ENCODE peak calls at places on chromosome 19, in eight cellular contexts. One of them, this sample, is unnamed.

GRCh38 chr19:1252221-1252817 is 3.9 kb downstream of the MIDN start:
- DNase-seq in stimulated activated CD8-positive, alpha-beta memory T cell treated with anti-CD3 and anti-CD28 coated beads, Interleukin-7, amount 100 ng/mL, for 24 hours: no peak
- DNase-seq in adrenal gland: peak; percentile 96
- DNase-seq in GM12865: peak; percentile 78
- DNase-seq in aorta: peak; percentile 97
- DNase-seq in activated naive CD8-positive, alpha-beta T cell treated with anti-CD3 and anti-CD28 coated beads for 36 hours: peak; percentile 83
- DNase-seq in nephron progenitor cell: no peak
- DNase-seq in activated T-cell treated with anti-CD3 and anti-CD28 coated beads, Interleukin-2, amount 50 U/mL, for 72 hours: peak; percentile 71
- DNase-seq in this sample: peak; percentile 90

GRCh38 chr19:28508666-28509065 is 704.3 kb downstream of the UQCRFS1 start:
- DNase-seq in stimulated activated CD8-positive, alpha-beta memory T cell treated with anti-CD3 and anti-CD28 coated beads, Interleukin-7, amount 100 ng/mL, for 24 hours: no peak
- DNase-seq in adrenal gland: no peak
- DNase-seq in GM12865: no peak
- DNase-seq in aorta: no peak
- DNase-seq in activated naive CD8-positive, alpha-beta T cell treated with anti-CD3 and anti-CD28 coated beads for 36 hours: no peak
- DNase-seq in nephron progenitor cell: no peak
- DNase-seq in activated T-cell treated with anti-CD3 and anti-CD28 coated beads, Interleukin-2, amount 50 U/mL, for 72 hours: no peak
- DNase-seq in this sample: no peak

GRCh38 chr19:37313335-37313627 is 57.6 kb upstream of the ZNF527 start:
- DNase-seq in stimulated activated CD8-positive, alpha-beta memory T cell treated with anti-CD3 and anti-CD28 coated beads, Interleukin-7, amount 100 ng/mL, for 24 hours: no peak
- DNase-seq in adrenal gland: no peak
- DNase-seq in GM12865: no peak
- DNase-seq in aorta: no peak
- DNase-seq in activated naive CD8-positive, alpha-beta T cell treated with anti-CD3 and anti-CD28 coated beads for 36 hours: no peak
- DNase-seq in nephron progenitor cell: no peak
- DNase-seq in activated T-cell treated with anti-CD3 and anti-CD28 coated beads, Interleukin-2, amount 50 U/mL, for 72 hours: no peak
- DNase-seq in this sample: no peak

GRCh38 chr19:7115721-7116120 is 46.2 kb downstream of the ZNF557 start:
- DNase-seq in stimulated activated CD8-positive, alpha-beta memory T cell treated with anti-CD3 and anti-CD28 coated beads, Interleukin-7, amount 100 ng/mL, for 24 hours: no peak
- DNase-seq in adrenal gland: no peak
- DNase-seq in GM12865: no peak
- DNase-seq in aorta: no peak
- DNase-seq in activated naive CD8-positive, alpha-beta T cell treated with anti-CD3 and anti-CD28 coated beads for 36 hours: no peak
- DNase-seq in nephron progenitor cell: no peak
- DNase-seq in activated T-cell treated with anti-CD3 and anti-CD28 coated beads, Interleukin-2, amount 50 U/mL, for 72 hours: no peak
- DNase-seq in this sample: no peak

GRCh38 chr19:39516270-39516669 is 1.3 kb downstream of the SELENOV start:
- DNase-seq in stimulated activated CD8-positive, alpha-beta memory T cell treated with anti-CD3 and anti-CD28 coated beads, Interleukin-7, amount 100 ng/mL, for 24 hours: no peak
- DNase-seq in adrenal gland: no peak
- DNase-seq in GM12865: peak; percentile 42
- DNase-seq in aorta: no peak
- DNase-seq in activated naive CD8-positive, alpha-beta T cell treated with anti-CD3 and anti-CD28 coated beads for 36 hours: no peak
- DNase-seq in nephron progenitor cell: no peak
- DNase-seq in activated T-cell treated with anti-CD3 and anti-CD28 coated beads, Interleukin-2, amount 50 U/mL, for 72 hours: no peak
- DNase-seq in this sample: no peak

GRCh38 chr19:35295792-35296462 is 4.0 kb downstream of the MAG start:
- DNase-seq in stimulated activated CD8-positive, alpha-beta memory T cell treated with anti-CD3 and anti-CD28 coated beads, Interleukin-7, amount 100 ng/mL, for 24 hours: no peak
- DNase-seq in adrenal gland: no peak
- DNase-seq in GM12865: peak; percentile 62
- DNase-seq in aorta: no peak
- DNase-seq in activated naive CD8-positive, alpha-beta T cell treated with anti-CD3 and anti-CD28 coated beads for 36 hours: peak; percentile 44
- DNase-seq in nephron progenitor cell: no peak
- DNase-seq in activated T-cell treated with anti-CD3 and anti-CD28 coated beads, Interleukin-2, amount 50 U/mL, for 72 hours: peak; percentile 43
- DNase-seq in this sample: no peak

GRCh38 chr19:15181394-15181793 is 19.4 kb downstream of the NOTCH3 start:
- DNase-seq in stimulated activated CD8-positive, alpha-beta memory T cell treated with anti-CD3 and anti-CD28 coated beads, Interleukin-7, amount 100 ng/mL, for 24 hours: no peak
- DNase-seq in adrenal gland: no peak
- DNase-seq in GM12865: no peak
- DNase-seq in aorta: no peak
- DNase-seq in activated naive CD8-positive, alpha-beta T cell treated with anti-CD3 and anti-CD28 coated beads for 36 hours: no peak
- DNase-seq in nephron progenitor cell: no peak
- DNase-seq in activated T-cell treated with anti-CD3 and anti-CD28 coated beads, Interleukin-2, amount 50 U/mL, for 72 hours: no peak
- DNase-seq in this sample: no peak

GRCh38 chr19:3289971-3290569 is 65.6 kb downstream of the CELF5 start:
- DNase-seq in stimulated activated CD8-positive, alpha-beta memory T cell treated with anti-CD3 and anti-CD28 coated beads, Interleukin-7, amount 100 ng/mL, for 24 hours: no peak
- DNase-seq in adrenal gland: no peak
- DNase-seq in GM12865: no peak
- DNase-seq in aorta: no peak
- DNase-seq in activated naive CD8-positive, alpha-beta T cell treated with anti-CD3 and anti-CD28 coated beads for 36 hours: no peak
- DNase-seq in nephron progenitor cell: no peak
- DNase-seq in activated T-cell treated with anti-CD3 and anti-CD28 coated beads, Interleukin-2, amount 50 U/mL, for 72 hours: no peak
- DNase-seq in this sample: no peak

GRCh38 chr19:35301961-35302360 is 10.0 kb downstream of the MAG start:
- DNase-seq in stimulated activated CD8-positive, alpha-beta memory T cell treated with anti-CD3 and anti-CD28 coated beads, Interleukin-7, amount 100 ng/mL, for 24 hours: no peak
- DNase-seq in adrenal gland: no peak
- DNase-seq in GM12865: no peak
- DNase-seq in aorta: no peak
- DNase-seq in activated naive CD8-positive, alpha-beta T cell treated with anti-CD3 and anti-CD28 coated beads for 36 hours: no peak
- DNase-seq in nephron progenitor cell: no peak
- DNase-seq in activated T-cell treated with anti-CD3 and anti-CD28 coated beads, Interleukin-2, amount 50 U/mL, for 72 hours: no peak
- DNase-seq in this sample: no peak

GRCh38 chr19:18858906-18859646 is 27.3 kb downstream of the UPF1 start:
- DNase-seq in stimulated activated CD8-positive, alpha-beta memory T cell treated with anti-CD3 and anti-CD28 coated beads, Interleukin-7, amount 100 ng/mL, for 24 hours: no peak
- DNase-seq in adrenal gland: no peak
- DNase-seq in GM12865: no peak
- DNase-seq in aorta: no peak
- DNase-seq in activated naive CD8-positive, alpha-beta T cell treated with anti-CD3 and anti-CD28 coated beads for 36 hours: no peak
- DNase-seq in nephron progenitor cell: no peak
- DNase-seq in activated T-cell treated with anti-CD3 and anti-CD28 coated beads, Interleukin-2, amount 50 U/mL, for 72 hours: no peak
- DNase-seq in this sample: no peak

GRCh38 chr19:7729211-7729610 is 2.7 kb downstream of the CLEC4G start:
- DNase-seq in stimulated activated CD8-positive, alpha-beta memory T cell treated with anti-CD3 and anti-CD28 coated beads, Interleukin-7, amount 100 ng/mL, for 24 hours: no peak
- DNase-seq in adrenal gland: no peak
- DNase-seq in GM12865: no peak
- DNase-seq in aorta: no peak
- DNase-seq in activated naive CD8-positive, alpha-beta T cell treated with anti-CD3 and anti-CD28 coated beads for 36 hours: no peak
- DNase-seq in nephron progenitor cell: no peak
- DNase-seq in activated T-cell treated with anti-CD3 and anti-CD28 coated beads, Interleukin-2, amount 50 U/mL, for 72 hours: no peak
- DNase-seq in this sample: no peak

GRCh38 chr19:17997969-17998826 is 9.8 kb upstream of the ARRDC2 start:
- DNase-seq in stimulated activated CD8-positive, alpha-beta memory T cell treated with anti-CD3 and anti-CD28 coated beads, Interleukin-7, amount 100 ng/mL, for 24 hours: no peak
- DNase-seq in adrenal gland: no peak
- DNase-seq in GM12865: no peak
- DNase-seq in aorta: no peak
- DNase-seq in activated naive CD8-positive, alpha-beta T cell treated with anti-CD3 and anti-CD28 coated beads for 36 hours: no peak
- DNase-seq in nephron progenitor cell: peak; percentile 53
- DNase-seq in activated T-cell treated with anti-CD3 and anti-CD28 coated beads, Interleukin-2, amount 50 U/mL, for 72 hours: no peak
- DNase-seq in this sample: no peak

GRCh38 chr19:45160870-45161714 is at the start of gene NKPD1:
- DNase-seq in stimulated activated CD8-positive, alpha-beta memory T cell treated with anti-CD3 and anti-CD28 coated beads, Interleukin-7, amount 100 ng/mL, for 24 hours: no peak
- DNase-seq in adrenal gland: no peak
- DNase-seq in GM12865: no peak
- DNase-seq in aorta: no peak
- DNase-seq in activated naive CD8-positive, alpha-beta T cell treated with anti-CD3 and anti-CD28 coated beads for 36 hours: no peak
- DNase-seq in nephron progenitor cell: no peak
- DNase-seq in activated T-cell treated with anti-CD3 and anti-CD28 coated beads, Interleukin-2, amount 50 U/mL, for 72 hours: no peak
- DNase-seq in this sample: no peak

GRCh38 chr19:2186071-2186846 is 22.5 kb downstream of the DOT1L start:
- DNase-seq in stimulated activated CD8-positive, alpha-beta memory T cell treated with anti-CD3 and anti-CD28 coated beads, Interleukin-7, amount 100 ng/mL, for 24 hours: no peak
- DNase-seq in adrenal gland: peak; percentile 81
- DNase-seq in GM12865: no peak
- DNase-seq in aorta: peak; percentile 95
- DNase-seq in activated naive CD8-positive, alpha-beta T cell treated with anti-CD3 and anti-CD28 coated beads for 36 hours: no peak
- DNase-seq in nephron progenitor cell: no peak
- DNase-seq in activated T-cell treated with anti-CD3 and anti-CD28 coated beads, Interleukin-2, amount 50 U/mL, for 72 hours: no peak
- DNase-seq in this sample: peak; percentile 87

GRCh38 chr19:16702123-16702522 is 17.5 kb upstream of the NWD1 start:
- DNase-seq in stimulated activated CD8-positive, alpha-beta memory T cell treated with anti-CD3 and anti-CD28 coated beads, Interleukin-7, amount 100 ng/mL, for 24 hours: no peak
- DNase-seq in adrenal gland: no peak
- DNase-seq in GM12865: peak; percentile 24
- DNase-seq in aorta: no peak
- DNase-seq in activated naive CD8-positive, alpha-beta T cell treated with anti-CD3 and anti-CD28 coated beads for 36 hours: no peak
- DNase-seq in nephron progenitor cell: no peak
- DNase-seq in activated T-cell treated with anti-CD3 and anti-CD28 coated beads, Interleukin-2, amount 50 U/mL, for 72 hours: no peak
- DNase-seq in this sample: peak; percentile 46

GRCh38 chr19:35155441-35155840 is 906 bp downstream of the FXYD5 start:
- DNase-seq in stimulated activated CD8-positive, alpha-beta memory T cell treated with anti-CD3 and anti-CD28 coated beads, Interleukin-7, amount 100 ng/mL, for 24 hours: no peak
- DNase-seq in adrenal gland: no peak
- DNase-seq in GM12865: peak; percentile 35
- DNase-seq in aorta: no peak
- DNase-seq in activated naive CD8-positive, alpha-beta T cell treated with anti-CD3 and anti-CD28 coated beads for 36 hours: peak; percentile 53
- DNase-seq in nephron progenitor cell: no peak
- DNase-seq in activated T-cell treated with anti-CD3 and anti-CD28 coated beads, Interleukin-2, amount 50 U/mL, for 72 hours: peak; percentile 37
- DNase-seq in this sample: no peak

GRCh38 chr19:1000095-1000494 is at the start of gene GRIN3B:
- DNase-seq in stimulated activated CD8-positive, alpha-beta memory T cell treated with anti-CD3 and anti-CD28 coated beads, Interleukin-7, amount 100 ng/mL, for 24 hours: no peak
- DNase-seq in adrenal gland: no peak
- DNase-seq in GM12865: peak; percentile 62
- DNase-seq in aorta: peak; percentile 89
- DNase-seq in activated naive CD8-positive, alpha-beta T cell treated with anti-CD3 and anti-CD28 coated beads for 36 hours: peak; percentile 66
- DNase-seq in nephron progenitor cell: peak; percentile 84
- DNase-seq in activated T-cell treated with anti-CD3 and anti-CD28 coated beads, Interleukin-2, amount 50 U/mL, for 72 hours: peak; percentile 78
- DNase-seq in this sample: no peak

GRCh38 chr19:3190921-3191805 is 5.4 kb downstream of the NCLN start:
- DNase-seq in stimulated activated CD8-positive, alpha-beta memory T cell treated with anti-CD3 and anti-CD28 coated beads, Interleukin-7, amount 100 ng/mL, for 24 hours: no peak
- DNase-seq in adrenal gland: peak; percentile 83
- DNase-seq in GM12865: no peak
- DNase-seq in aorta: peak; percentile 79
- DNase-seq in activated naive CD8-positive, alpha-beta T cell treated with anti-CD3 and anti-CD28 coated beads for 36 hours: no peak
- DNase-seq in nephron progenitor cell: no peak
- DNase-seq in activated T-cell treated with anti-CD3 and anti-CD28 coated beads, Interleukin-2, amount 50 U/mL, for 72 hours: no peak
- DNase-seq in this sample: no peak

GRCh38 chr19:50315773-50316448 is 13.3 kb downstream of the KCNC3 start:
- DNase-seq in stimulated activated CD8-positive, alpha-beta memory T cell treated with anti-CD3 and anti-CD28 coated beads, Interleukin-7, amount 100 ng/mL, for 24 hours: no peak
- DNase-seq in adrenal gland: no peak
- DNase-seq in GM12865: peak; percentile 58
- DNase-seq in aorta: peak; percentile 60
- DNase-seq in activated naive CD8-positive, alpha-beta T cell treated with anti-CD3 and anti-CD28 coated beads for 36 hours: peak; percentile 52
- DNase-seq in nephron progenitor cell: peak; percentile 46
- DNase-seq in activated T-cell treated with anti-CD3 and anti-CD28 coated beads, Interleukin-2, amount 50 U/mL, for 72 hours: peak; percentile 31
- DNase-seq in this sample: no peak

GRCh38 chr19:38392707-38393308 is 4.3 kb downstream of the SPRED3 start:
- DNase-seq in stimulated activated CD8-positive, alpha-beta memory T cell treated with anti-CD3 and anti-CD28 coated beads, Interleukin-7, amount 100 ng/mL, for 24 hours: no peak
- DNase-seq in adrenal gland: no peak
- DNase-seq in GM12865: no peak
- DNase-seq in aorta: no peak
- DNase-seq in activated naive CD8-positive, alpha-beta T cell treated with anti-CD3 and anti-CD28 coated beads for 36 hours: no peak
- DNase-seq in nephron progenitor cell: no peak
- DNase-seq in activated T-cell treated with anti-CD3 and anti-CD28 coated beads, Interleukin-2, amount 50 U/mL, for 72 hours: no peak
- DNase-seq in this sample: no peak

GRCh38 chr19:54335164-54335563 is 3.8 kb downstream of the LILRA4 start:
- DNase-seq in stimulated activated CD8-positive, alpha-beta memory T cell treated with anti-CD3 and anti-CD28 coated beads, Interleukin-7, amount 100 ng/mL, for 24 hours: no peak
- DNase-seq in adrenal gland: no peak
- DNase-seq in GM12865: no peak
- DNase-seq in aorta: no peak
- DNase-seq in activated naive CD8-positive, alpha-beta T cell treated with anti-CD3 and anti-CD28 coated beads for 36 hours: no peak
- DNase-seq in nephron progenitor cell: no peak
- DNase-seq in activated T-cell treated with anti-CD3 and anti-CD28 coated beads, Interleukin-2, amount 50 U/mL, for 72 hours: no peak
- DNase-seq in this sample: no peak

GRCh38 chr19:58334691-58335249 is 8.0 kb downstream of the ZSCAN22 start:
- DNase-seq in stimulated activated CD8-positive, alpha-beta memory T cell treated with anti-CD3 and anti-CD28 coated beads, Interleukin-7, amount 100 ng/mL, for 24 hours: no peak
- DNase-seq in adrenal gland: no peak
- DNase-seq in GM12865: no peak
- DNase-seq in aorta: peak; percentile 59
- DNase-seq in activated naive CD8-positive, alpha-beta T cell treated with anti-CD3 and anti-CD28 coated beads for 36 hours: no peak
- DNase-seq in nephron progenitor cell: no peak
- DNase-seq in activated T-cell treated with anti-CD3 and anti-CD28 coated beads, Interleukin-2, amount 50 U/mL, for 72 hours: no peak
- DNase-seq in this sample: no peak

GRCh38 chr19:21835429-21835809 is 563 bp downstream of the ZNF43 start:
- DNase-seq in stimulated activated CD8-positive, alpha-beta memory T cell treated with anti-CD3 and anti-CD28 coated beads, Interleukin-7, amount 100 ng/mL, for 24 hours: no peak
- DNase-seq in adrenal gland: peak; percentile 58
- DNase-seq in GM12865: no peak
- DNase-seq in aorta: no peak
- DNase-seq in activated naive CD8-positive, alpha-beta T cell treated with anti-CD3 and anti-CD28 coated beads for 36 hours: no peak
- DNase-seq in nephron progenitor cell: no peak
- DNase-seq in activated T-cell treated with anti-CD3 and anti-CD28 coated beads, Interleukin-2, amount 50 U/mL, for 72 hours: no peak
- DNase-seq in this sample: no peak

GRCh38 chr19:36915992-36916830 is at the start of the genes ZNF568 and ZNF829:
- DNase-seq in stimulated activated CD8-positive, alpha-beta memory T cell treated with anti-CD3 and anti-CD28 coated beads, Interleukin-7, amount 100 ng/mL, for 24 hours: peak; percentile 80
- DNase-seq in adrenal gland: peak; percentile 96
- DNase-seq in GM12865: peak; percentile 94
- DNase-seq in aorta: peak; percentile 97
- DNase-seq in activated naive CD8-positive, alpha-beta T cell treated with anti-CD3 and anti-CD28 coated beads for 36 hours: peak; percentile 95
- DNase-seq in nephron progenitor cell: peak; percentile 83
- DNase-seq in activated T-cell treated with anti-CD3 and anti-CD28 coated beads, Interleukin-2, amount 50 U/mL, for 72 hours: peak; percentile 94
- DNase-seq in this sample: peak; percentile 91

GRCh38 chr19:611506-611869 is 21.8 kb downstream of the HCN2 start:
- DNase-seq in stimulated activated CD8-positive, alpha-beta memory T cell treated with anti-CD3 and anti-CD28 coated beads, Interleukin-7, amount 100 ng/mL, for 24 hours: peak; percentile 43
- DNase-seq in adrenal gland: no peak
- DNase-seq in GM12865: peak; percentile 54
- DNase-seq in aorta: no peak
- DNase-seq in activated naive CD8-positive, alpha-beta T cell treated with anti-CD3 and anti-CD28 coated beads for 36 hours: peak; percentile 71
- DNase-seq in nephron progenitor cell: no peak
- DNase-seq in activated T-cell treated with anti-CD3 and anti-CD28 coated beads, Interleukin-2, amount 50 U/mL, for 72 hours: peak; percentile 80
- DNase-seq in this sample: no peak

GRCh38 chr19:42270346-42271044 is 1.4 kb downstream of the CIC start:
- DNase-seq in stimulated activated CD8-positive, alpha-beta memory T cell treated with anti-CD3 and anti-CD28 coated beads, Interleukin-7, amount 100 ng/mL, for 24 hours: no peak
- DNase-seq in adrenal gland: peak; percentile 92
- DNase-seq in GM12865: peak; percentile 84
- DNase-seq in aorta: peak; percentile 86
- DNase-seq in activated naive CD8-positive, alpha-beta T cell treated with anti-CD3 and anti-CD28 coated beads for 36 hours: peak; percentile 76
- DNase-seq in nephron progenitor cell: no peak
- DNase-seq in activated T-cell treated with anti-CD3 and anti-CD28 coated beads, Interleukin-2, amount 50 U/mL, for 72 hours: peak; percentile 67
- DNase-seq in this sample: no peak

GRCh38 chr19:47369923-47370625 is 21.0 kb downstream of the DHX34 start:
- DNase-seq in stimulated activated CD8-positive, alpha-beta memory T cell treated with anti-CD3 and anti-CD28 coated beads, Interleukin-7, amount 100 ng/mL, for 24 hours: no peak
- DNase-seq in adrenal gland: peak; percentile 75
- DNase-seq in GM12865: no peak
- DNase-seq in aorta: no peak
- DNase-seq in activated naive CD8-positive, alpha-beta T cell treated with anti-CD3 and anti-CD28 coated beads for 36 hours: no peak
- DNase-seq in nephron progenitor cell: no peak
- DNase-seq in activated T-cell treated with anti-CD3 and anti-CD28 coated beads, Interleukin-2, amount 50 U/mL, for 72 hours: no peak
- DNase-seq in this sample: no peak

GRCh38 chr19:40747536-40747935 is 2.7 kb downstream of the ACTMAP start:
- DNase-seq in stimulated activated CD8-positive, alpha-beta memory T cell treated with anti-CD3 and anti-CD28 coated beads, Interleukin-7, amount 100 ng/mL, for 24 hours: no peak
- DNase-seq in adrenal gland: no peak
- DNase-seq in GM12865: no peak
- DNase-seq in aorta: no peak
- DNase-seq in activated naive CD8-positive, alpha-beta T cell treated with anti-CD3 and anti-CD28 coated beads for 36 hours: no peak
- DNase-seq in nephron progenitor cell: no peak
- DNase-seq in activated T-cell treated with anti-CD3 and anti-CD28 coated beads, Interleukin-2, amount 50 U/mL, for 72 hours: no peak
- DNase-seq in this sample: no peak

GRCh38 chr19:15010497-15011255 is 31.0 kb upstream of the SLC1A6 start:
- DNase-seq in stimulated activated CD8-positive, alpha-beta memory T cell treated with anti-CD3 and anti-CD28 coated beads, Interleukin-7, amount 100 ng/mL, for 24 hours: no peak
- DNase-seq in adrenal gland: no peak
- DNase-seq in GM12865: no peak
- DNase-seq in aorta: no peak
- DNase-seq in activated naive CD8-positive, alpha-beta T cell treated with anti-CD3 and anti-CD28 coated beads for 36 hours: peak; percentile 11
- DNase-seq in nephron progenitor cell: peak; percentile 14
- DNase-seq in activated T-cell treated with anti-CD3 and anti-CD28 coated beads, Interleukin-2, amount 50 U/mL, for 72 hours: no peak
- DNase-seq in this sample: no peak

GRCh38 chr19:13764821-13765394 is 586 bp downstream of the MRI1 start:
- DNase-seq in stimulated activated CD8-positive, alpha-beta memory T cell treated with anti-CD3 and anti-CD28 coated beads, Interleukin-7, amount 100 ng/mL, for 24 hours: no peak
- DNase-seq in adrenal gland: no peak
- DNase-seq in GM12865: peak; percentile 48
- DNase-seq in aorta: peak; percentile 84
- DNase-seq in activated naive CD8-positive, alpha-beta T cell treated with anti-CD3 and anti-CD28 coated beads for 36 hours: peak; percentile 60
- DNase-seq in nephron progenitor cell: peak; percentile 62
- DNase-seq in activated T-cell treated with anti-CD3 and anti-CD28 coated beads, Interleukin-2, amount 50 U/mL, for 72 hours: peak; percentile 60
- DNase-seq in this sample: peak; percentile 38

GRCh38 chr19:48506138-48506733 is 5.4 kb downstream of the LMTK3 start:
- DNase-seq in stimulated activated CD8-positive, alpha-beta memory T cell treated with anti-CD3 and anti-CD28 coated beads, Interleukin-7, amount 100 ng/mL, for 24 hours: no peak
- DNase-seq in adrenal gland: no peak
- DNase-seq in GM12865: peak; percentile 65
- DNase-seq in aorta: no peak
- DNase-seq in activated naive CD8-positive, alpha-beta T cell treated with anti-CD3 and anti-CD28 coated beads for 36 hours: no peak
- DNase-seq in nephron progenitor cell: no peak
- DNase-seq in activated T-cell treated with anti-CD3 and anti-CD28 coated beads, Interleukin-2, amount 50 U/mL, for 72 hours: no peak
- DNase-seq in this sample: no peak